ENCODE peak calls at places on chromosomes 5 and 9, in seven cellular contexts. G, P, X, W, T, N and C are unnamed samples.

GRCh38 chr5:180137401-180138213 is 66.0 kb upstream of the RNF130 start:
- DNase-seq in G (no peak), P (no peak), X (no peak), W (peak; percentile 7), T (no peak), N (no peak), C (no peak)

GRCh38 chr5:10849278-10849677 is 88.2 kb upstream of the DAP start:
- DNase-seq in G (no peak), P (peak; percentile 9), X (no peak), W (no peak), T (peak; percentile 58), N (no peak), C (no peak)

GRCh38 chr5:93512799-93513198 is 68.2 kb downstream of the NR2F1-AS1 start:
- DNase-seq in G (no peak), P (peak; percentile 29), X (no peak), W (no peak), T (peak; percentile 81), N (peak; percentile 88), C (no peak)

GRCh38 chr5:116738948-116739339 is 164.3 kb upstream of the SEMA6A start:
- DNase-seq in G (no peak), P (no peak), X (no peak), W (no peak), T (no peak), N (no peak), C (no peak)

GRCh38 chr9:113502427-113503008 is 39.0 kb downstream of the RGS3 start:
- DNase-seq in G (no peak), P (no peak), X (no peak), W (no peak), T (no peak), N (no peak), C (no peak)

GRCh38 chr9:121529237-121529987 is 29.8 kb upstream of the GGTA1 start:
- DNase-seq in G (no peak), P (peak; percentile 99), X (no peak), W (peak; percentile 97), T (peak; percentile 90), N (peak; percentile 93), C (no peak)

GRCh38 chr9:98118640-98119601 is at the start of gene TRIM14:
- DNase-seq in G (peak; percentile 81), P (peak; percentile 70), X (peak; percentile 45), W (peak; percentile 33), T (peak; percentile 9), N (peak; percentile 49), C (peak; percentile 86)

GRCh38 chr9:16637938-16638337 is 232.5 kb downstream of the BNC2 start:
- DNase-seq in G (no peak), P (no peak), X (no peak), W (no peak), T (no peak), N (no peak), C (no peak)

GRCh38 chr9:38141751-38142150 is 72.7 kb upstream of the SHB start:
- DNase-seq in G (no peak), P (peak; percentile 26), X (no peak), W (no peak), T (peak; percentile 53), N (peak; percentile 74), C (no peak)

GRCh38 chr5:163696270-163696887 is 191.0 kb downstream of the MAT2B start:
- DNase-seq in G (peak; percentile 5), P (peak; percentile 90), X (peak; percentile 56), W (peak; percentile 6), T (peak; percentile 25), N (peak; percentile 78), C (peak; percentile 43)

GRCh38 chr9:89427621-89428221 is 70.2 kb downstream of the SEMA4D start:
- DNase-seq in G (no peak), P (no peak), X (no peak), W (no peak), T (no peak), N (no peak), C (no peak)

GRCh38 chr9:93726147-93726546 is 149.8 kb downstream of the PHF2 start:
- DNase-seq in G (no peak), P (no peak), X (no peak), W (no peak), T (no peak), N (no peak), C (no peak)

GRCh38 chr5:107296572-107296971 is 374.2 kb downstream of the EFNA5 start:
- DNase-seq in G (no peak), P (no peak), X (no peak), W (no peak), T (no peak), N (no peak), C (no peak)

GRCh38 chr5:28750236-28750635 is 1711.8 kb upstream of the CDH9 start:
- DNase-seq in G (no peak), P (no peak), X (no peak), W (no peak), T (peak; percentile 3), N (no peak), C (no peak)

GRCh38 chr9:131578016-131578415 is 32.7 kb downstream of the PRRT1B start:
- DNase-seq in G (no peak), P (no peak), X (no peak), W (no peak), T (no peak), N (no peak), C (no peak)

GRCh38 chr5:140311011-140311467 is 8.1 kb upstream of the PFDN1 start:
- DNase-seq in G (no peak), P (peak; percentile 93), X (no peak), W (no peak), T (peak; percentile 96), N (peak; percentile 83), C (no peak)

GRCh38 chr9:109730228-109730627 is 49.8 kb upstream of the PALM2AKAP2 start:
- DNase-seq in G (no peak), P (peak; percentile 98), X (no peak), W (no peak), T (no peak), N (no peak), C (no peak)

GRCh38 chr5:82642313-82642712 is 364.2 kb upstream of the RPS23 start:
- DNase-seq in G (no peak), P (no peak), X (no peak), W (no peak), T (no peak), N (no peak), C (no peak)

GRCh38 chr9:14186096-14186495 is 127.8 kb downstream of the NFIB start:
- DNase-seq in G (no peak), P (no peak), X (no peak), W (no peak), T (no peak), N (no peak), C (no peak)

GRCh38 chr9:87812375-87813118 is 70.1 kb upstream of the SPATA31E1 start:
- DNase-seq in G (no peak), P (peak; percentile 47), X (peak; percentile 36), W (no peak), T (peak; percentile 85), N (peak; percentile 58), C (peak; percentile 45)

GRCh38 chr9:94903961-94904421 is 177.5 kb downstream of the AOPEP start:
- DNase-seq in G (no peak), P (no peak), X (no peak), W (no peak), T (no peak), N (peak; percentile 81), C (no peak)

GRCh38 chr5:148452499-148453193 is 68.9 kb downstream of the FBXO38 start:
- DNase-seq in G (no peak), P (no peak), X (no peak), W (peak; percentile 48), T (no peak), N (no peak), C (no peak)

GRCh38 chr5:5387192-5387591 is 35.3 kb upstream of the ICE1 start:
- DNase-seq in G (no peak), P (no peak), X (no peak), W (no peak), T (no peak), N (no peak), C (no peak)

GRCh38 chr5:1504617-1505016 is 19.1 kb downstream of the LPCAT1 start:
- DNase-seq in G (no peak), P (no peak), X (no peak), W (no peak), T (no peak), N (no peak), C (no peak)

GRCh38 chr5:1502046-1502736 is 21.6 kb downstream of the LPCAT1 start:
- DNase-seq in G (peak; percentile 86), P (no peak), X (no peak), W (no peak), T (no peak), N (no peak), C (peak; percentile 84)

GRCh38 chr5:1502737-1503120 is 21.0 kb downstream of the LPCAT1 start:
- DNase-seq in G (no peak), P (no peak), X (no peak), W (no peak), T (no peak), N (no peak), C (no peak)

GRCh38 chr5:1504244-1504595 is 19.5 kb downstream of the LPCAT1 start:
- DNase-seq in G (no peak), P (no peak), X (no peak), W (no peak), T (no peak), N (no peak), C (no peak)

GRCh38 chr5:1503301-1504243 is 20.2 kb downstream of the LPCAT1 start:
- DNase-seq in G (peak; percentile 69), P (no peak), X (no peak), W (peak; percentile 41), T (no peak), N (no peak), C (peak; percentile 71)
- TF ChIP-seq CTCF in G (no peak), P (no peak), X (no peak), W (no peak), T (peak; percentile 6), N (peak; percentile 34), C (no peak)

GRCh38 chr5:42487077-42487476 is 63.8 kb downstream of the GHR start:
- DNase-seq in G (no peak), P (no peak), X (no peak), W (no peak), T (no peak), N (no peak), C (no peak)

GRCh38 chr5:42487821-42488220 is 64.6 kb downstream of the GHR start:
- DNase-seq in G (no peak), P (no peak), X (no peak), W (no peak), T (no peak), N (no peak), C (no peak)

GRCh38 chr5:42483472-42484154 is 60.4 kb downstream of the GHR start:
- DNase-seq in G (no peak), P (no peak), X (no peak), W (no peak), T (no peak), N (no peak), C (peak; percentile 8)
- TF ChIP-seq CTCF in G (no peak), P (no peak), X (no peak), W (no peak), T (no peak), N (no peak), C (no peak)

GRCh38 chr9:68949271-68950000 is 64.5 kb downstream of the PRKACG start:
- DNase-seq in G (peak; percentile 22), P (no peak), X (no peak), W (no peak), T (no peak), N (peak; percentile 9), C (no peak)
- TF ChIP-seq CTCF in G (peak; percentile 47), P (no peak), X (no peak), W (peak; percentile 20), T (peak; percentile 31), N (peak; percentile 49), C (peak; percentile 21)

DNA sequence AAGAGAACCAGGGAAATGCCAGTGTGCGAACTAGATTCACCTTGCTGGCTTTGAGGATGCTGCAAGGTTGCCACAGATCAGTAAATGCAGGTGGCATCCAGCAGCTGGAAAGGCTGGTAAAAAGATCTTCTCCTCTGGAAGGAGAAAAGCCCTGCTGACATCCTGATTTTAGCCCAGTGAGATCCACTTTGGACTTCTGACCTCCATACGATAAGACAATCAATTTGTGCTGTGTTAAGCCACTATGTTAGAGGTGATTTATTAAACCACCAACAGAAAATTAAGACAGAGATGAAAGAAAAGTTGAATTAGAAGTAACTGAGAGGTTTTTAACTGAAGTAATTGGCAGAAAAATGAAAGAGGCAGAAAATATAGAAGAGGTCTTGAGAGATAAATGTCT is 283.8 kb upstream of the CDH12 start:
- DNase-seq in G (no peak), P (no peak), X (no peak), W (no peak), T (no peak), N (no peak), C (no peak)
- TF ChIP-seq CTCF in G (no peak), P (no peak), X (no peak), W (no peak), T (no peak), N (no peak), C (no peak)